ENCODE peak calls at places on chromosomes 11 and 22, in nine cellular contexts. H is naive thymus-derived CD4-positive, alpha-beta T cell; X is H7; M is mucosa of descending colon; R is fibroblast of pulmonary artery; J is AG09309; A is mesendoderm; N is fibroblast of the aortic adventitia; P is BJ. U is an unnamed sample.

GRCh38 chr22:47018010-47018910 is 255.8 kb downstream of the TBC1D22A start:
- DNase-seq in H (no peak), X (no peak), M (no peak), R (no peak), J (no peak), A (no peak), N (no peak), P (no peak), U (no peak)

GRCh38 chr22:49344196-49344595 is 483.5 kb downstream of the BRD1 start:
- DNase-seq in H (no peak), X (no peak), M (no peak), R (no peak), J (no peak), A (no peak), N (no peak), P (no peak), U (no peak)

GRCh38 chr22:49789289-49790141 is 38.2 kb downstream of the BRD1 start:
- DNase-seq in H (no peak), X (peak), M (no peak), R (peak), J (no peak), A (peak), N (peak), P (no peak), U (no peak)

GRCh38 chr22:26914786-26915185 is 257.4 kb downstream of the MIAT start:
- DNase-seq in H (no peak), X (no peak), M (no peak), R (no peak), J (no peak), A (no peak), N (no peak), P (no peak), U (no peak)

GRCh38 chr11:114758627-114759026 is 80.3 kb downstream of the NXPE2 start:
- DNase-seq in H (no peak), X (no peak), M (no peak), R (no peak), J (no peak), A (no peak), N (no peak), P (no peak), U (no peak)

GRCh38 chr11:26335903-26336302 is 4.0 kb downstream of the ANO3 start:
- DNase-seq in H (no peak), X (no peak), M (no peak), R (no peak), J (no peak), A (no peak), N (peak), P (no peak), U (no peak)

GRCh38 chr22:44454113-44454769 is 43.8 kb downstream of the RTL6 start:
- DNase-seq in H (no peak), X (no peak), M (no peak), R (no peak), J (no peak), A (no peak), N (no peak), P (no peak), U (no peak)

GRCh38 chr11:69262918-69263735 is 30.8 kb upstream of the MYEOV start:
- DNase-seq in H (no peak), X (no peak), M (no peak), R (no peak), J (no peak), A (no peak), N (no peak), P (no peak), U (no peak)

GRCh38 chr11:130407978-130408377 is 20.4 kb downstream of the ADAMTS8 start:
- DNase-seq in H (no peak), X (peak), M (no peak), R (peak), J (peak), A (no peak), N (peak), P (peak), U (no peak)

GRCh38 chr11:132206993-132207392 is 836.6 kb downstream of the NTM start:
- DNase-seq in H (no peak), X (no peak), M (no peak), R (no peak), J (no peak), A (no peak), N (no peak), P (no peak), U (no peak)

GRCh38 chr22:43275545-43275981 is 67.6 kb downstream of the SCUBE1 start:
- DNase-seq in H (no peak), X (peak), M (no peak), R (peak), J (no peak), A (peak), N (peak), P (no peak), U (no peak)

GRCh38 chr11:70117567-70118194 is 39.6 kb downstream of the ANO1 start:
- DNase-seq in H (no peak), X (no peak), M (no peak), R (no peak), J (no peak), A (no peak), N (no peak), P (no peak), U (no peak)

GRCh38 chr22:50600967-50601668 is 525 bp downstream of the MAPK8IP2 start:
- DNase-seq in H (no peak), X (peak), M (peak), R (no peak), J (no peak), A (no peak), N (no peak), P (no peak), U (no peak)

GRCh38 chr11:13486926-13487660 is 8.7 kb downstream of the PTH start:
- DNase-seq in H (peak), X (peak), M (peak), R (peak), J (no peak), A (peak), N (peak), P (no peak), U (no peak)

DNA sequence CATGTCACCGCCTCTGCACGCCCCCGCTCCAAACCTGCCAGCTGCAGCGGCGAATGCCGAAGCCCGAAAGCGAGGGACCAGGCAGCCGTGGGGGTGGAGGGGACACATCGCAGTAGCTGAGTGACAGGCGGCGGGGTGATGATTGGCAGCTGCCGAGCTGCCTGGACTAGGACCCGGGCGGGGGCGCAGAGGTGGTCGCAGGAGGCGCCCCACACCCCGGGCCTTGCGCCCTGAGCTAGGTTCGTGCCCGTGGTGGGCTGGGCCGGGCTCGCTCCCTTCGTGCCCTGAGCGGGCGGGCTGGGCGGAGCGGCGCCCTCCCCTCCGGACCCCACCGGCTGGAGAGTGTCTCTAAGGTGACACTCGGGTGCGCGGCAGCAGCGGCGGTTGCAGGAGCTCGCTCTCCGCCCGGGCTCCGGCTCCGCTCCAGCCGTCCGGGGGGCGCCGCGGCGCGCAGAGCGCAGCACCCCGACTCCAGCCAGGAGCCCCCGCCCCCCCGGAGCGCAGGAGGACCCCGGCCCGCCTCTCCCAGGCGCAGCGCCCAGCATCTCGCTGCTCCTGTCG is 14.6 kb upstream of the DGKZ start:
- DNase-seq in H (no peak), X (peak), M (no peak), R (no peak), J (no peak), A (no peak), N (no peak), P (no peak), U (no peak)
- H3K4me3 ChIP-seq in H (peak), X (peak), M (no peak), R (peak), J (no peak), A (peak), N (peak), P (peak), U (no peak)

GRCh38 chr11:40987895-40988435 is 471.5 kb downstream of the LRRC4C start:
- DNase-seq in H (no peak), X (no peak), M (no peak), R (no peak), J (no peak), A (no peak), N (no peak), P (no peak), U (no peak)

GRCh38 chr11:40986320-40986719 is 473.1 kb downstream of the LRRC4C start:
- DNase-seq in H (no peak), X (no peak), M (no peak), R (no peak), J (no peak), A (no peak), N (no peak), P (no peak), U (no peak)
- H3K4me3 ChIP-seq in H (no peak), X (no peak), M (no peak), R (no peak), J (no peak), A (no peak), N (no peak), P (no peak), U (no peak)

DNA sequence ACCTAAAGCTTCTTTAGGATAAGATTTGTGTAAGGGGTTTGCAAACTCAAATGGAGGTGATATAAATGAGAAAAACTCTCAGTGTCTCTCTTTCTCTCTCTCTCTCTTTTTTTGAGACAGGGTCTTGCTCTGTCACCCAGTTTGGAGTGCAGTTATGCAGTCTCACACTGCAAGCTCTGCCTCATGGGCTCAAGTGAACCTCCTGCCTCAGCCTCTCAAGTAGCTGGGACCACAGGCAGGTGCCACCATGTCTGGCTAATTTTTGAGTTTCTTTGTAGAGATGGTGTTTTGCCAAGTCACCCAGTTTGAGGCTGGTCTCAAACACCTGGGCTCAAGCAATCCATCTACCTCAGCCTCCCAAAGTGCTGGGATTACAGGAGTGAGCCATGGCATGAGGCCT is 2.9 kb downstream of the BIRC3 start:
- DNase-seq in H (no peak), X (no peak), M (no peak), R (no peak), J (no peak), A (no peak), N (no peak), P (no peak), U (no peak)
- H3K4me3 ChIP-seq in H (peak), X (no peak), M (no peak), R (no peak), J (no peak), A (no peak), N (no peak), P (no peak), U (peak)

GRCh38 chr11:134278356-134278755 is 2.2 kb downstream of the GLB1L3 start:
- DNase-seq in H (no peak), X (no peak), M (no peak), R (no peak), J (no peak), A (no peak), N (no peak), P (no peak), U (no peak)

GRCh38 chr11:134275534-134276395 is at the start of gene GLB1L3:
- DNase-seq in H (peak), X (peak), M (peak), R (no peak), J (no peak), A (peak), N (peak), P (no peak), U (no peak)

GRCh38 chr11:134276396-134277175 is 407 bp downstream of the GLB1L3 start:
- DNase-seq in H (no peak), X (peak), M (no peak), R (no peak), J (no peak), A (peak), N (no peak), P (no peak), U (no peak)

GRCh38 chr11:134275188-134275533 is 1.0 kb upstream of the GLB1L3 start:
- DNase-seq in H (no peak), X (no peak), M (no peak), R (no peak), J (no peak), A (no peak), N (no peak), P (no peak), U (no peak)

GRCh38 chr11:134277176-134278001 is 1.2 kb downstream of the GLB1L3 start:
- DNase-seq in H (no peak), X (peak), M (no peak), R (no peak), J (no peak), A (peak), N (no peak), P (no peak), U (no peak)
- H3K4me3 ChIP-seq in H (no peak), X (peak), M (no peak), R (no peak), J (no peak), A (peak), N (no peak), P (no peak), U (no peak)

GRCh38 chr11:47572715-47573255 is 6.0 kb downstream of the KBTBD4 start:
- DNase-seq in H (no peak), X (no peak), M (no peak), R (no peak), J (no peak), A (no peak), N (peak), P (no peak), U (no peak)

GRCh38 chr11:47578524-47579460 is at the start of the genes KBTBD4 and NDUFS3:
- DNase-seq in H (peak), X (peak), M (peak), R (peak), J (peak), A (peak), N (peak), P (no peak), U (peak)

GRCh38 chr11:47573321-47573720 is 5.4 kb downstream of the KBTBD4 start:
- DNase-seq in H (no peak), X (no peak), M (no peak), R (no peak), J (no peak), A (no peak), N (no peak), P (no peak), U (no peak)

GRCh38 chr11:47571895-47572294 is 6.5 kb downstream of the PTPMT1 start:
- DNase-seq in H (no peak), X (no peak), M (no peak), R (no peak), J (no peak), A (no peak), N (peak), P (peak), U (no peak)

DNA sequence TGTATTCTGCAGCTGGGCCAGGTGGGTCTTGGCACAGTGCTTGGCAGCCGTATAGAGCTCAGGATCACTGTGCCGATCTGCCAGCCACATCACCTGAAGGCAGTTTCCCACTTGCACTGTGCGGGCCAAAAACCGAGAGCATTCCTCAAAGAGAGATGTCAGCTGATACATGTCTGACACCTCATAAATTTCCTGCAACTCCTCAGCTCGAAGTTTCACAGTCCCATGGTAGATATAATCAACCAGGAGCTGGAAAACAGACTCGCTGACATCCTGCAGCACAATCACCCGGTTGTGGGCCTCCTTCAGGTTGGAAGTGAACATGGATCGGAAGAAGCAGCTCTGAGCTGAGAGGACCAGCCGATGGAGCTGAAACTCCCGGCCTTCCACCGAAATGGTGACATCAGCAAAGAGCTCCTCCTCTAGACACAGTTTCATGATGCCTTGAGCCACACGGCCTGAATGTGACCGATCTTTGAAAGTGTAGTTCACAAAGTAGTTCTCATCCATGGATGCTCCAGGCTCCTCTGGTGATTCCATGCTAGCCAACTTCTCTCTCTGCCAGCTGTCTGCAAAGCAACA is 1.2 kb downstream of the KBTBD4 start:
- DNase-seq in H (no peak), X (peak), M (no peak), R (no peak), J (no peak), A (peak), N (no peak), P (no peak), U (no peak)
- H3K4me3 ChIP-seq in H (peak), X (no peak), M (no peak), R (peak), J (peak), A (no peak), N (peak), P (peak), U (peak)

GRCh38 chr11:108666373-108666772 is 1.5 kb downstream of the DDX10 start:
- DNase-seq in H (no peak), X (no peak), M (no peak), R (no peak), J (no peak), A (peak), N (no peak), P (no peak), U (no peak)
- H3K4me3 ChIP-seq in H (no peak), X (no peak), M (no peak), R (no peak), J (no peak), A (no peak), N (no peak), P (no peak), U (no peak)

GRCh38 chr11:20027546-20028014 is 132.7 kb downstream of the DBX1 start:
- DNase-seq in H (no peak), X (no peak), M (no peak), R (no peak), J (no peak), A (no peak), N (no peak), P (no peak), U (no peak)
- H3K4me3 ChIP-seq in H (no peak), X (no peak), M (no peak), R (no peak), J (no peak), A (no peak), N (no peak), P (no peak), U (peak)